ENCODE peak calls at places on chromosomes 1 and 21, in five cellular contexts. Z, V, P, Y and T are unnamed samples.

GRCh38 chr1:29962831-29963247 is 726.5 kb downstream of the PTPRU start:
- DNase-seq in Y (no peak), P (no peak), V (no peak), Z (no peak), T (no peak)

GRCh38 chr1:169509354-169509753 is 23.6 kb upstream of the SLC19A2 start:
- DNase-seq in Z (no peak), Y (no peak), P (no peak), V (no peak), T (no peak)

GRCh38 chr1:156356875-156357534 is 12.0 kb upstream of the RHBG start:
- DNase-seq in V (peak; percentile 44), Y (no peak), Z (peak; percentile 70), P (no peak), T (peak; percentile 24)

GRCh38 chr1:245475961-245476522 is 321.3 kb downstream of the KIF26B start:
- DNase-seq in P (no peak), Z (no peak), Y (no peak), V (no peak), T (no peak)

GRCh38 chr1:205970486-205970885 is 27.2 kb upstream of the SLC26A9 start:
- DNase-seq in Y (peak; percentile 48), V (no peak), Z (no peak), P (no peak), T (no peak)

GRCh38 chr1:11768821-11769220 is 6.8 kb downstream of the C1orf167 start:
- DNase-seq in Y (peak; percentile 52), P (no peak), Z (no peak), V (no peak), T (no peak)

GRCh38 chr21:42209801-42210479 is 9.0 kb upstream of the ABCG1 start:
- DNase-seq in Y (no peak), V (no peak), Z (no peak), P (no peak), T (no peak)

GRCh38 chr1:93591833-93592635 is 89.6 kb downstream of the BCAR3 start:
- DNase-seq in Z (peak; percentile 76), Y (no peak), V (no peak), P (no peak), T (no peak)

GRCh38 chr1:32474954-32475353 is 10.1 kb downstream of the ZBTB8B start:
- DNase-seq in Z (no peak), Y (no peak), V (no peak), P (no peak), T (no peak)

GRCh38 chr1:58885998-58886397 is 102.2 kb upstream of the JUN start:
- DNase-seq in P (no peak), V (no peak), Z (no peak), Y (peak; percentile 49), T (no peak)

GRCh38 chr1:201808633-201808990 is 20.3 kb upstream of the IPO9 start:
- DNase-seq in P (no peak), Z (no peak), Y (no peak), V (no peak), T (no peak)

GRCh38 chr1:183871142-183871541 is 66.2 kb downstream of the RGL1 start:
- DNase-seq in Z (no peak), Y (peak; percentile 60), P (no peak), V (no peak), T (no peak)

GRCh38 chr21:42401820-42402251 is 1.9 kb upstream of the UBASH3A start:
- DNase-seq in Y (no peak), P (no peak), V (no peak), Z (no peak), T (no peak)

GRCh38 chr1:178052650-178053461 is 41.0 kb upstream of the RASAL2 start:
- DNase-seq in Y (peak; percentile 69), V (no peak), Z (no peak), P (no peak), T (no peak)

GRCh38 chr1:219585837-219586465 is 27.0 kb downstream of the ZC3H11B start:
- DNase-seq in P (no peak), V (no peak), Y (no peak), Z (no peak), T (no peak)

GRCh38 chr1:231091853-231092301 is 51.8 kb upstream of the FAM89A start:
- DNase-seq in Z (peak; percentile 57), V (peak; percentile 9), Y (peak; percentile 1), P (no peak), T (no peak)

GRCh38 chr1:95753382-95754016 is 519.5 kb downstream of the RWDD3 start:
- DNase-seq in V (no peak), Z (no peak), Y (no peak), P (no peak), T (no peak)
- H3K4me3 ChIP-seq in V (no peak overlapping the region), Z (no peak overlapping the region), Y (no peak overlapping the region), P (no peak overlapping the region), T (no peak overlapping the region)

GRCh38 chr1:10693497-10694273 is 102.8 kb downstream of the CASZ1 start:
- DNase-seq in Y (no peak), P (no peak), V (no peak), Z (peak; percentile 68), T (peak; percentile 35)
- H3K4me3 ChIP-seq in Y (peak overlapping the region; percentile 63), P (peak overlapping the region; percentile 77), V (peak overlapping the region; percentile 57), Z (peak overlapping the region; percentile 78), T (peak overlapping the region; percentile 78)

GRCh38 chr1:81478217-81478616 is 322.5 kb upstream of the ADGRL2 start:
- DNase-seq in Z (no peak), Y (no peak), V (no peak), P (no peak), T (no peak)
- H3K4me3 ChIP-seq in Z (peak overlapping the region; percentile 4), Y (no peak overlapping the region), V (no peak overlapping the region), P (peak overlapping the region; percentile 3), T (no peak overlapping the region)

GRCh38 chr1:234771642-234772344 is 161.8 kb upstream of the IRF2BP2 start:
- DNase-seq in P (no peak), Z (no peak), Y (no peak), V (no peak), T (no peak)
- H3K4me3 ChIP-seq in P (no peak overlapping the region), Z (no peak overlapping the region), Y (no peak overlapping the region), V (no peak overlapping the region), T (no peak overlapping the region)

DNA sequence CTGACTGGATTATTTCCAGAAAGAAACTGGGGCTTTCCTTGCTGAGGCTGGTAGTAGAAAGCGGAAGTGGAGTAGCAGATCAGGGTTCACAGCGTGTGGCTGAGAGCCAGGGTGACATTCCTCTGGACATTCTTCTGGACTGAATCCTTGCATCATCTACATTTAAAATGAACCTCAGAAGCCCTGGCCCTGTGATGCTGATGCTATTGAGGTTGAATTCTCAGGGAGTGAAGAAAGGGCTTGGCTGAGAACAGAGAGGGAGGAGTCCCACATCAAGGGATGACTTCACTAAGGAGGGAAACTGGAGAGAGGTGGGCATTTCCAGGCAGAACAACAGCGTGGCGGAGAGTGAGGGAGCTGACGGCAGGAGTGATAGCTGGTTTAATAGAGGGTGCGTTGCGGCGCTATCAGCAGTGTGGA is 102.3 kb upstream of the LMO4 start:
- DNase-seq in Z (peak; percentile 63), V (peak; percentile 9), Y (peak; percentile 98), P (peak; percentile 69), T (no peak)
- H3K4me3 ChIP-seq in Z (no peak overlapping the region), V (no peak overlapping the region), Y (no peak overlapping the region), P (no peak overlapping the region), T (no peak overlapping the region)